ENCODE peak calls at places on chromosomes 16 and 17, in seven cellular contexts. B is thoracic aorta; P is heart left ventricle; H is fibroblast of lung; E is IMR-90; X is tibial artery; S is CD4-positive, CD25-positive, alpha-beta regulatory T cell. N is an unnamed sample. For H3K36me3 and H3K27me3, the result is how much of the 10 kb centered on the place peaks cover.

GRCh38 chr17:58302171-58302918 is 21.6 kb upstream of the MPO start:
- DNase-seq in B (no peak), P (no peak), H (no peak), E (no peak), X (peak), S (no peak), N (peak)

GRCh38 chr17:50634123-50634914 is at the start of gene ABCC3:
- DNase-seq in B (no peak), P (no peak), H (no peak), E (no peak), X (peak), S (no peak), N (peak)

GRCh38 chr16:86457621-86458456 is 52.5 kb upstream of the FOXF1 start:
- DNase-seq in B (peak), P (no peak), H (peak), E (peak), X (peak), S (no peak), N (no peak)

GRCh38 chr17:3665834-3666233 is 2.5 kb downstream of the TAX1BP3 start:
- DNase-seq in B (no peak), P (peak), H (no peak), E (no peak), X (no peak), S (no peak), N (no peak)

GRCh38 chr17:65783845-65784334 is 222.4 kb upstream of the AXIN2 start:
- DNase-seq in B (no peak), P (no peak), H (peak), E (peak), X (no peak), S (no peak), N (no peak)

GRCh38 chr16:81445143-81445922 is 725 bp downstream of the CMIP start:
- DNase-seq in B (no peak), P (no peak), H (peak), E (peak), X (no peak), S (peak), N (peak)

GRCh38 chr17:64002658-64003525 is 4.7 kb downstream of the PRR29 start:
- DNase-seq in B (no peak), P (no peak), H (no peak), E (no peak), X (no peak), S (no peak), N (no peak)

GRCh38 chr17:15453246-15453645 is 14.2 kb downstream of the CDRT4 start:
- DNase-seq in B (no peak), P (no peak), H (peak), E (peak), X (no peak), S (no peak), N (no peak)

GRCh38 chr16:58885528-58886170 is 151.5 kb upstream of the GOT2 start:
- DNase-seq in B (no peak), P (no peak), H (no peak), E (no peak), X (no peak), S (no peak), N (no peak)

DNA sequence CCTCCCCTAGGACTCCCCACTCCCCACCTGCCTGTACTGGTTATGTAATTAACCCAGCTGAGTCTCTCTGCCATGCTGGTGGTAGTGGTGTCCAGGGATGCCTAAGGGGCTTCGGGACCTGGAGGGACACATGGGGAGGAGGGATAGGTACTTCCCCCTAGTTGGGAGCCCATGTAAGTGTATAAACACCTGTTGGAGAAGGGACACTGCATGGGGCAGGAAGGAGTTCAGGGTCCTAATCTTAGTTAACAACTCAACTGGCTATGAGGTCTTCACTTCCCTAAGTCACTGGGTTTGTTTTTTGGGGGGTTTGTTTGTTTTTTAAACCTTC is 1.3 kb downstream of the RASL10B start:
- DNase-seq in B (no peak), P (no peak), H (no peak), E (no peak), X (no peak), S (no peak), N (no peak)
- H3K4me3 ChIP-seq in B (peak), P (peak), H (no peak), E (no peak), X (no peak), S (no peak), N (peak)

GRCh38 chr16:14616280-14616679 is 13.8 kb downstream of the PARN start:
- DNase-seq in B (no peak), P (no peak), H (no peak), E (no peak), X (no peak), S (no peak), N (no peak)
- H3K36me3 ChIP-seq in B (under half), P (half or more), H (under half), E (under half), X (half or more), S (under half), N (under half)

GRCh38 chr17:48737330-48738043 is 8.9 kb upstream of the HOXB13 start:
- DNase-seq in B (no peak), P (no peak), H (no peak), E (no peak), X (no peak), S (no peak), N (no peak)
- H3K27me3 ChIP-seq in B (under half), P (half or more), H (half or more), E (half or more), X (half or more), S (half or more), N (half or more)

GRCh38 chr16:1192384-1193073 is 32.5 kb downstream of the TPSG1 start:
- DNase-seq in B (no peak), P (no peak), H (no peak), E (no peak), X (no peak), S (no peak), N (no peak)

GRCh38 chr16:1193143-1193824 is 31.8 kb downstream of the TPSG1 start:
- DNase-seq in B (no peak), P (no peak), H (peak), E (no peak), X (no peak), S (no peak), N (peak)

GRCh38 chr16:1194665-1195392 is 30.2 kb downstream of the TPSG1 start:
- DNase-seq in B (no peak), P (no peak), H (no peak), E (no peak), X (no peak), S (no peak), N (no peak)

GRCh38 chr16:1195393-1195666 is 29.7 kb downstream of the TPSG1 start:
- DNase-seq in B (no peak), P (no peak), H (no peak), E (no peak), X (no peak), S (no peak), N (peak)

GRCh38 chr16:1193825-1194581 is 31.1 kb downstream of the TPSG1 start:
- DNase-seq in B (no peak), P (no peak), H (no peak), E (no peak), X (no peak), S (no peak), N (peak)
- H3K4me3 ChIP-seq in B (no peak), P (no peak), H (no peak), E (no peak), X (no peak), S (no peak), N (no peak)

DNA sequence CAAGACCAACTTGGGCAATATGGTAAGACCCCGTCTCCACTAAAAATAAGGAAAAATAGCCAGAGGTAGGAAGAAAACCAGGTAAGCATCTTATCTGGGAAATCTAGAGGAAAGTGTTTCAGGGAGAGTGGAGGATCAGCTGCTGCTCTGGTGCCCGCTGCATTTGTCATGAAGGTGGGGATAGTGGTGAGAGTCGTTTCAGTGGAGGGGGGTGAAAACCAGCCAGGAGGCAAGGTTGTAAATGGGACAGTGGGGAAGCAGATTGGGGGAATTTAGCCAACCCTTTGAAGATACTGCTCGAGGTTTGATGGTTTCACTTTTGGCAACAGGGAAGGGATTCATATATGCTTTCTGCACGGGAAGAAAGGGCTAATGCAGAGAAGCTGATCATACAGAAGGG is 8.8 kb downstream of the DCTPP1 start:
- DNase-seq in B (no peak), P (no peak), H (no peak), E (no peak), X (no peak), S (no peak), N (no peak)
- H3K36me3 ChIP-seq in B (under half), P (under half), H (under half), E (under half), X (under half), S (under half), N (under half)

DNA sequence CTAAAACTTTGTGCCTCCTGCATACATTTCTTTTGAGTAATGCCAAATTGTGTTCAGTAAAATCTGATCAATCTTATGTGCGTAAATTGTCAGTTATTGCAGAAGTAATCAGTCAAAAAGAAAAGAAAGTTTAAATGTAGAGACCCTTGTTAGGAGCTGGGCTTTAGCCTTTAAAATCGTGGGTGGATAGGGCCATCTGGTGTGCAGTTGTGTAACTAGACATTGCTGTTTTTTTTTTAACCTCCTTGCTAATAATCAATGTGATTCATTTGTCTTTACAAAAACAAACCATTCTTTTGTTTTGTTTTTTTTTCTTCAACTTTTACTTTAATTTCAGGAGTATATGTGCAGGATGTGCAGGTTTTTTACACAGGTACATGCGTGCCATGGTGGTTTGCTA is 5.3 kb upstream of the WWOX start:
- DNase-seq in B (no peak), P (no peak), H (no peak), E (no peak), X (no peak), S (no peak), N (no peak)
- H3K27me3 ChIP-seq in B (under half), P (under half), H (under half), E (under half), X (under half), S (under half), N (under half)

DNA sequence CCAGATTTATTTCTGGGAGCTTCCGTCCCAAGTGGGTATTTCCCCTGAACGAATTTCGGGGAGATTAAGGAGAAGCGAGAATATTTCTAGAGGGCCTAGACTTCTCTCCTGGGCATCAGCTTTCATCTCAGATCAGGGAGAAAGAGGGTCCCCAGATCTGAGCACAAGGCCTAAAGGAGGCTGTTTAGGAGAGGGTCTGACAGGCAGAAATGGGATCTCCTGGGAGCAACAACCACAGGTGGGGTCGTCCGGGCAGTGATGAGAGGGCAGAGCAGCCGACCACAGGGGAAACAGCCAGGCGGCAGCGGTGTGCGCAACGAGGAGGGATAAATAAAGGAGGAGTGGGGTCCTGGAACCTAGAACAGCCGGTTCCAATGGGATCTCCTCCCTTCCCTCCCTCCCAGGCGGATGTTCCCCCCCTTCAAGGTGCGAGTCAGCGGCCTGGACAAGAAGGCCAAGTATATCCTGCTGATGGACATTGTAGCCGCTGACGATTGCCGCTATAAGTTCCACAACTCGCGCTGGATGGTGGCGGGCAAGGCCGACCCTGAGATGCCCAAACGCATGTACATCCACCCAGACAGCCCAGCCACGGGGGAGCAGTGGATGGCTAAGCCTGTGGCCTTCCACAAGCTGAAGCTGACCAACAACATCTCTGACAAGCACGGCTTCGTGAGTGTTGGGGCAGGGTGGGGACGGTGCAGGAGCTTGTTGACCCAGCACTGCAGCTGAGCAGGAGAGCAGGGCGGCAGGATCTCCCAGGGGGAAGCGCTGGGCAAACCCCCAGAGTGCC is 1.8 kb downstream of the TBX2 start:
- DNase-seq in B (no peak), P (no peak), H (peak), E (peak), X (no peak), S (no peak), N (no peak)
- H3K4me3 ChIP-seq in B (peak), P (peak), H (peak), E (peak), X (peak), S (no peak), N (no peak)

GRCh38 chr17:59696682-59697277 is 10.4 kb downstream of the PTRH2 start:
- DNase-seq in B (no peak), P (no peak), H (no peak), E (no peak), X (no peak), S (no peak), N (no peak)
- H3K36me3 ChIP-seq in B (under half), P (half or more), H (under half), E (under half), X (half or more), S (half or more), N (under half)